ENCODE peak calls at places on chromosomes 7 and 10, in five cellular contexts. J is CD8-positive, alpha-beta T cell; E is CD8-positive, alpha-beta memory T cell; T is adrenal gland; Q is body of pancreas. S is an unnamed sample. For H3K4me1, the result is how much of the 10 kb centered on the place peaks cover.

GRCh38 chr10:125158528-125159485 is 1.6 kb downstream of the CTBP2 start:
- DNase-seq in T (peak), E (no peak), Q (peak), J (no peak), S (peak)

GRCh38 chr7:42606217-42606905 is 305.5 kb downstream of the C7orf25 start:
- DNase-seq in T (no peak), Q (no peak), E (no peak), J (no peak), S (no peak)

GRCh38 chr7:1015196-1015595 is 29.1 kb upstream of the GPR146 start:
- DNase-seq in E (no peak), Q (no peak), T (no peak), J (no peak), S (no peak)

GRCh38 chr7:78720066-78720465 is 733.4 kb downstream of the MAGI2 start:
- DNase-seq in T (no peak), E (no peak), J (no peak), Q (no peak), S (no peak)

GRCh38 chr10:7824251-7824650 is 5.9 kb downstream of the TAF3 start:
- DNase-seq in T (no peak), Q (no peak), E (no peak), J (no peak), S (no peak)

GRCh38 chr10:2284071-2284470 is 546.7 kb upstream of the ADARB2 start:
- DNase-seq in E (no peak), J (no peak), T (no peak), Q (no peak), S (no peak)

GRCh38 chr10:63236113-63236935 is 103.2 kb downstream of the NRBF2 start:
- DNase-seq in Q (peak), T (no peak), E (no peak), J (no peak), S (no peak)

GRCh38 chr7:33677556-33677955 is 227.8 kb upstream of the BMPER start:
- DNase-seq in J (no peak), Q (no peak), T (no peak), E (no peak), S (no peak)

GRCh38 chr7:92609921-92610518 is 19.8 kb upstream of the FAM133B start:
- DNase-seq in J (no peak), Q (no peak), E (no peak), T (no peak), S (no peak)

GRCh38 chr10:128898133-128898915 is 568.7 kb upstream of the MGMT start:
- DNase-seq in E (no peak), J (no peak), T (no peak), Q (no peak), S (peak)

GRCh38 chr10:45437587-45438456 is 63.8 kb downstream of the ALOX5 start:
- DNase-seq in J (no peak), E (no peak), Q (no peak), T (no peak), S (no peak)

GRCh38 chr10:124744047-124744687 is at the start of gene FAM53B:
- DNase-seq in Q (peak), E (peak), T (peak), J (peak), S (peak)

GRCh38 chr7:21125297-21125696 is 302.6 kb upstream of the SP4 start:
- DNase-seq in J (no peak), Q (no peak), T (no peak), E (no peak), S (no peak)

GRCh38 chr10:49608925-49609282 is 1.2 kb upstream of the SLC18A3 start:
- DNase-seq in Q (no peak), E (no peak), J (no peak), T (no peak), S (no peak)

GRCh38 chr10:110040108-110040507 is 32.3 kb downstream of the ADD3 start:
- DNase-seq in Q (no peak), J (no peak), E (no peak), T (no peak), S (no peak)

GRCh38 chr7:1314908-1315450 is 82.3 kb downstream of the UNCX start:
- DNase-seq in E (no peak), T (no peak), J (no peak), Q (no peak), S (no peak)

GRCh38 chr7:134502463-134502862 is 24.9 kb upstream of the AKR1B10 start:
- DNase-seq in J (no peak), T (peak), E (no peak), Q (peak), S (peak)
- H3K27ac ChIP-seq in J (no peak), T (peak), E (no peak), Q (no peak), S (no peak)

GRCh38 chr10:71982269-71983178 is 18.3 kb downstream of the CHST3 start:
- DNase-seq in Q (no peak), E (no peak), T (no peak), J (no peak), S (no peak)

GRCh38 chr10:71981868-71982230 is 17.7 kb downstream of the CHST3 start:
- DNase-seq in T (no peak), J (no peak), Q (no peak), E (no peak), S (no peak)

GRCh38 chr10:71984798-71985388 is 20.7 kb downstream of the CHST3 start:
- DNase-seq in T (peak), J (no peak), Q (no peak), E (no peak), S (no peak)

GRCh38 chr10:71985542-71986250 is 21.5 kb downstream of the CHST3 start:
- DNase-seq in Q (no peak), T (peak), E (no peak), J (no peak), S (no peak)

DNA sequence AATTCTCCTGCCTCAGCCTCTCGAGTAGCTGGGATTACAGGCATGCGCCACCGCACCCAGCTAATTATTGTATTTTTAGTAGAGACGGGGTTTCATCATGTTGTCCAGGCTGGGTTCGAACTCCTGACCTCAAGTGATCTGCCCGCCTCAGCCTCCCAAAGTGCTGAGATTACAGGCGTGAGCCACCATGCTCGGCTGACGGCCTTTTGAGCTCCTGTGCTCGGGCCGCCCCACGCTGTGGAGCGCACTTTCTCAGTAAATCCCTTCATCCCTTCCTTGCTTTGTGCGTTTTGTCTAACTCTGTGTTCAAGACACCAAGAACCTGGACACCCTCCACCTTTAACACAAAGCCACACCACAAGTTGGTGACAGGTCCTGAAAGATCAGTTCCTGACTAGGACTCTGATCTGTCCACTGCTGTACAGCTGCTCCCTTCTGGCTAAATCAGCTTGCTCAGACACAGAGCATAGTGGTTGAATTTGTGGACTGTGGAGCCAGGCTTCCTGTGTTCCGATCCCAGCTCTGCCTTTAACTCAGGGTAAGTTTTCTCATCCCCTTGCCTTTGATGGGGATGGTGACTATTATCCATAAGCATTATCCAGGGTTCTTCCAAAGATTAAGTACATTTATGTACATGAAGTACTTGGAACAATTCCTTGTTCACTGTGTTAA is 20.1 kb downstream of the CHST3 start:
- DNase-seq in Q (no peak), J (no peak), E (no peak), T (no peak), S (no peak)
- H3K4me1 ChIP-seq in Q (half or more), J (under half), E (under half), T (half or more), S (half or more)

GRCh38 chr10:60414111-60414510 is 24.4 kb upstream of the ANK3 start:
- DNase-seq in Q (no peak), J (no peak), E (no peak), T (no peak), S (no peak)
- H3K27ac ChIP-seq in Q (no peak), J (no peak), E (no peak), T (no peak), S (no peak)

DNA sequence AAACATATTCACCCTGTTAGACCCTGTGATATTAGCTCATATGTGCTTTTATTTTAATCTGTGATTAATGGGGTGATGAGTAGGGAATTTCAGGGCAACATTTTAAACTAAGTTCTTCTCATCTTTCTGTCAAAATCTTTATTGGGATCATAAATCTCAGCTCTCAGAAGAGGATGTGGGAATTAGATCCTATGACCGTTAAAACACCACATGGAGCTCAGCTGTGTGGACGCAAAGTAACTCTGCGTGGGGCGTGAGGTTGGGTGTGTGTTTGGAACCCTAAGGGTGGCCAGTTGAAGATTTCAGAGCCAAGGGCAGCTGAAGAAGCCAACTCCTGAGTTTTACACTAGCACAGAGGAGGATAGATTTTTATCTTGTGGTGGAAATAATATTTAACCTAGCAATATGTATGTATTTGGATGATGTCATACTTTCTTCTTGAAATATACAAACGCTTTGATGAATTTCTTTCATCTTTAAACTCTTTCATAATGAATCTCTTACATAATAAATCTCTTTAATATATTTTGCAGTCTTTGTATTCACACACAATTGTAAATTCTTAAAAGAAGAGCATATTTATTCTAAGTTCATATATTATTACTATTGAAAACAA is 64.4 kb downstream of the EPDR1 start:
- DNase-seq in Q (no peak), J (no peak), E (no peak), T (no peak), S (no peak)
- H3K4me1 ChIP-seq in Q (under half), J (under half), E (under half), T (under half), S (under half)

DNA sequence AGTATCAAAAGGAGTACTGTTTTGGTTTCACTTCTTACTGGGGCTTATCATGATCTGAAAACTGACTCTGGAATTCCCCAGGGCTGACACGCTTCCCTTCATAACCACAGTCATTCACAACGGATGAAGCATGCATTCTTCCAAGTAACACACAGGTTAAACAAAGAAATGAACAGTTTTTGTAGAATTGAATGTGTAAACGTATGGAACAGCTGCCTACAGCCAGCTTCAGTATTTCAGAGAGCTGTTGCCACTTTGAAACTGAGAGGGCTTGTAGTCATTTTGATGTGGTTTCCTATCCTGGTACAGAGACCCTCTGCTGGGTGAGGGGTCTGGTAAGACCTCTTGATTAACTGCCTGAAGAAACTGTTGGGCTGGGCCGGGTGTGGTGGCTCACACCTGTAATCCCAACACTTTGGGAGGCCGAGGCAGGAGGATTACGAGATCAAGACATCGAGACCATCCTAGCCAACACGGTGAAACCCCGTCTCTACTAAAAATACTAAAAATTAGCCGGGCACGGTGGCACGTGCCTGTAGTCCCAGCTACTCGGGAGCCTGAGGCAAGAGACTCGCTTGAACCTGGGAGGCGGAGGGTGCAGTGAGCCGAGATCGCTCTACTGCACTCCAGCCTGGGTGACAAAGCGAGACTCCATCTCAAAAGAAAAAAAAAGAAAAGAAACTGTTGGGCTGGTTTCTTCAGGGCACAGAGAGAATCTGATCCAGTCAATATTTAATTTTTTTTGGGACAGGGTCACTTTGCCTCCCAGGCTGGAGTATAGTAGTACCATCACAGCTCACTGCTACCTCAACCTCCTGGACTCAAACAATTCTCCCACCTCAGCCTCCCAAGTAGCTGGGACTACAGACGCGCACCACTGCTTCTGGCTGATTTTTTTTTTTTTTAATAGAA is 4.7 kb downstream of the NFE2L3 start:
- DNase-seq in E (no peak), J (no peak), T (no peak), Q (no peak), S (no peak)
- H3K27ac ChIP-seq in E (peak), J (no peak), T (no peak), Q (peak), S (no peak)

DNA sequence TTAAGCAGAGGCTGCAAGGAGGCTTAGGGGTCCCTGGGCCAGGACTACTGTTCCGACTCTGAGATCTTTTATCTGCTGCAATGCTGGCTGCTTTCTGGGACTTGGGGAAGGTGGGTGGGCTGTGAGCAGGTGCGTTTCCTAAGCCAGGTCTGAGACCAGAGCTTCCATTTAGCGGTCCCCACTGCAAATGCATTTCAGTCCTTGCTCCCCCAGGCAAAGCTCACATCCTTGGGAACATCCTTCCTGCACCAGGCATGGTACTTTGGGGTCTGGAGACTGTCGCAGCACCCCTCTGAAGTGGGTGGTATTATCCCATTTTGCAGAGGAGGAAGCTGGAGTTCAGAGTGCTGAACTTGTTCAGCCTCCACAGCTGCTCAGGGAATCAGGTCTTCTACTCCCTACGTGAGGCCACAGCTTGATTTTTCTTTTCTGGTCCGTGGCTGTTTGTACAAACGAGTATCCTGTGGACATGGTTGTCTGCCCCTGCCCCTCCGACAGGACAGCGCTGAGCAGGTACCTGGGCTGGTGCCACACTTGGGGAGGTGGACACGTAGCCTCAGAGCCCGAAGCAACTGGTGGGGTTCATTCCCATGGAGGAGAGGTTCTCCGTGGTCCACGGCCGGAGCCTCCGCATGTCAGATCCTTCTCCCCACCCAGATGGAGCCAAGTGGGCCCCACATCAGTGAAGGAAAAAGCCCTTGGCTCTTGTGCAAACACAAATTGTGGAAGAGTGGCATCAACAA is 20.0 kb downstream of the ZMIZ1 start:
- DNase-seq in T (no peak), Q (no peak), E (no peak), J (no peak), S (no peak)
- H3K4me1 ChIP-seq in T (half or more), Q (half or more), E (under half), J (under half), S (under half)

GRCh38 chr10:95277614-95278013 is 13.2 kb downstream of the PDLIM1 start:
- DNase-seq in Q (no peak), E (no peak), J (no peak), T (no peak), S (no peak)
- H3K27ac ChIP-seq in Q (no peak), E (no peak), J (no peak), T (no peak), S (no peak)

S was measured in testis.